ENCODE peak calls at places on chromosomes 3 and 15, in nine cellular contexts. One of them, this sample, is unnamed.

GRCh38 chr3:193798097-193798496 is 205.1 kb downstream of the OPA1 start:
- DNase-seq in HFF-Myc: no peak
- DNase-seq in LoVo: no peak
- DNase-seq in AG08396: no peak
- DNase-seq in heart left ventricle: no peak
- DNase-seq in colonic mucosa: no peak
- DNase-seq in pons: no peak
- DNase-seq in K562: no peak
- DNase-seq in mesenchymal stem cell: no peak
- DNase-seq in this sample: no peak

GRCh38 chr15:63945838-63946298 is 100.4 kb downstream of the DAPK2 start:
- DNase-seq in HFF-Myc: no peak
- DNase-seq in LoVo: peak; percentile 7
- DNase-seq in AG08396: no peak
- DNase-seq in heart left ventricle: no peak
- DNase-seq in colonic mucosa: peak; percentile 22
- DNase-seq in pons: no peak
- DNase-seq in K562: no peak
- DNase-seq in mesenchymal stem cell: no peak
- DNase-seq in this sample: no peak

GRCh38 chr3:171317133-171317532 is 143.1 kb downstream of the TNIK start:
- DNase-seq in HFF-Myc: no peak
- DNase-seq in LoVo: no peak
- DNase-seq in AG08396: no peak
- DNase-seq in heart left ventricle: peak; percentile 83
- DNase-seq in colonic mucosa: no peak
- DNase-seq in pons: peak; percentile 53
- DNase-seq in K562: peak; percentile 56
- DNase-seq in mesenchymal stem cell: no peak
- DNase-seq in this sample: no peak

GRCh38 chr15:85780586-85780985 is 14.1 kb downstream of the KLHL25 start:
- DNase-seq in HFF-Myc: no peak
- DNase-seq in LoVo: no peak
- DNase-seq in AG08396: no peak
- DNase-seq in heart left ventricle: no peak
- DNase-seq in colonic mucosa: no peak
- DNase-seq in pons: no peak
- DNase-seq in K562: no peak
- DNase-seq in mesenchymal stem cell: no peak
- DNase-seq in this sample: no peak

GRCh38 chr15:44836094-44836493 is 99.8 kb downstream of the TRIM69 start:
- DNase-seq in HFF-Myc: no peak
- DNase-seq in LoVo: peak; percentile 38
- DNase-seq in AG08396: no peak
- DNase-seq in heart left ventricle: no peak
- DNase-seq in colonic mucosa: no peak
- DNase-seq in pons: no peak
- DNase-seq in K562: no peak
- DNase-seq in mesenchymal stem cell: no peak
- DNase-seq in this sample: no peak

GRCh38 chr15:74789741-74790079 is 7.8 kb downstream of the CSK start:
- DNase-seq in HFF-Myc: no peak
- DNase-seq in LoVo: no peak
- DNase-seq in AG08396: no peak
- DNase-seq in heart left ventricle: no peak
- DNase-seq in colonic mucosa: no peak
- DNase-seq in pons: no peak
- DNase-seq in K562: no peak
- DNase-seq in mesenchymal stem cell: no peak
- DNase-seq in this sample: no peak

GRCh38 chr15:43285609-43286037 is 18.9 kb upstream of the TGM5 start:
- DNase-seq in HFF-Myc: peak; percentile 50
- DNase-seq in LoVo: peak; percentile 80
- DNase-seq in AG08396: peak; percentile 71
- DNase-seq in heart left ventricle: no peak
- DNase-seq in colonic mucosa: peak; percentile 45
- DNase-seq in pons: peak; percentile 74
- DNase-seq in K562: peak; percentile 69
- DNase-seq in mesenchymal stem cell: peak; percentile 77
- DNase-seq in this sample: peak; percentile 52

GRCh38 chr3:81735334-81735733 is 26.1 kb downstream of the GBE1 start:
- DNase-seq in HFF-Myc: no peak
- DNase-seq in LoVo: no peak
- DNase-seq in AG08396: no peak
- DNase-seq in heart left ventricle: no peak
- DNase-seq in colonic mucosa: no peak
- DNase-seq in pons: no peak
- DNase-seq in K562: no peak
- DNase-seq in mesenchymal stem cell: no peak
- DNase-seq in this sample: no peak

GRCh38 chr3:94259291-94259690 is 196.4 kb downstream of the NSUN3 start:
- DNase-seq in HFF-Myc: no peak
- DNase-seq in LoVo: no peak
- DNase-seq in AG08396: no peak
- DNase-seq in heart left ventricle: no peak
- DNase-seq in colonic mucosa: no peak
- DNase-seq in pons: no peak
- DNase-seq in K562: no peak
- DNase-seq in mesenchymal stem cell: no peak
- DNase-seq in this sample: no peak

GRCh38 chr3:63948995-63949394 is 36.8 kb upstream of the SCAANT1 start:
- DNase-seq in HFF-Myc: no peak
- DNase-seq in LoVo: no peak
- DNase-seq in AG08396: peak; percentile 26
- DNase-seq in heart left ventricle: no peak
- DNase-seq in colonic mucosa: no peak
- DNase-seq in pons: no peak
- DNase-seq in K562: no peak
- DNase-seq in mesenchymal stem cell: peak; percentile 87
- DNase-seq in this sample: no peak

GRCh38 chr15:29040367-29040745 is 154.6 kb downstream of the APBA2 start:
- DNase-seq in HFF-Myc: no peak
- DNase-seq in LoVo: no peak
- DNase-seq in AG08396: no peak
- DNase-seq in heart left ventricle: no peak
- DNase-seq in colonic mucosa: peak; percentile 22
- DNase-seq in pons: no peak
- DNase-seq in K562: no peak
- DNase-seq in mesenchymal stem cell: no peak
- DNase-seq in this sample: no peak

GRCh38 chr3:184766555-184767261 is 45.3 kb upstream of the VPS8 start:
- DNase-seq in HFF-Myc: peak; percentile 56
- DNase-seq in LoVo: peak; percentile 83
- DNase-seq in AG08396: no peak
- DNase-seq in heart left ventricle: no peak
- DNase-seq in colonic mucosa: no peak
- DNase-seq in pons: no peak
- DNase-seq in K562: peak; percentile 69
- DNase-seq in mesenchymal stem cell: peak; percentile 71
- DNase-seq in this sample: no peak

GRCh38 chr3:132014105-132014504 is 20.7 kb downstream of the CPNE4 start:
- DNase-seq in HFF-Myc: no peak
- DNase-seq in LoVo: no peak
- DNase-seq in AG08396: no peak
- DNase-seq in heart left ventricle: no peak
- DNase-seq in colonic mucosa: no peak
- DNase-seq in pons: no peak
- DNase-seq in K562: no peak
- DNase-seq in mesenchymal stem cell: no peak
- DNase-seq in this sample: no peak

GRCh38 chr15:98728811-98729160 is 80.4 kb downstream of the IGF1R start:
- DNase-seq in HFF-Myc: no peak
- DNase-seq in LoVo: no peak
- DNase-seq in AG08396: no peak
- DNase-seq in heart left ventricle: no peak
- DNase-seq in colonic mucosa: no peak
- DNase-seq in pons: no peak
- DNase-seq in K562: no peak
- DNase-seq in mesenchymal stem cell: no peak
- DNase-seq in this sample: no peak

GRCh38 chr15:94367726-94368535 is 136.6 kb downstream of the MCTP2 start:
- DNase-seq in HFF-Myc: no peak
- DNase-seq in LoVo: no peak
- DNase-seq in AG08396: no peak
- DNase-seq in heart left ventricle: no peak
- DNase-seq in colonic mucosa: no peak
- DNase-seq in pons: no peak
- DNase-seq in K562: no peak
- DNase-seq in mesenchymal stem cell: no peak
- DNase-seq in this sample: no peak

GRCh38 chr3:188979669-188980311 is 192.0 kb upstream of the TPRG1 start:
- DNase-seq in HFF-Myc: no peak
- DNase-seq in LoVo: no peak
- DNase-seq in AG08396: no peak
- DNase-seq in heart left ventricle: no peak
- DNase-seq in colonic mucosa: no peak
- DNase-seq in pons: no peak
- DNase-seq in K562: no peak
- DNase-seq in mesenchymal stem cell: no peak
- DNase-seq in this sample: no peak

GRCh38 chr3:115040673-115041286 is 106.3 kb downstream of the ZBTB20 start:
- DNase-seq in HFF-Myc: peak; percentile 10
- DNase-seq in LoVo: peak; percentile 8
- DNase-seq in AG08396: peak; percentile 30
- DNase-seq in heart left ventricle: no peak
- DNase-seq in colonic mucosa: peak; percentile 27
- DNase-seq in pons: peak; percentile 52
- DNase-seq in K562: no peak
- DNase-seq in mesenchymal stem cell: peak; percentile 43
- DNase-seq in this sample: peak; percentile 59

GRCh38 chr3:171199473-171199829 is 172.9 kb upstream of the SLC2A2 start:
- DNase-seq in HFF-Myc: no peak
- DNase-seq in LoVo: no peak
- DNase-seq in AG08396: no peak
- DNase-seq in heart left ventricle: no peak
- DNase-seq in colonic mucosa: no peak
- DNase-seq in pons: no peak
- DNase-seq in K562: no peak
- DNase-seq in mesenchymal stem cell: no peak
- DNase-seq in this sample: no peak

GRCh38 chr3:36804295-36805055 is 40.1 kb upstream of the DCLK3 start:
- DNase-seq in HFF-Myc: no peak
- DNase-seq in LoVo: no peak
- DNase-seq in AG08396: no peak
- DNase-seq in heart left ventricle: no peak
- DNase-seq in colonic mucosa: no peak
- DNase-seq in pons: no peak
- DNase-seq in K562: no peak
- DNase-seq in mesenchymal stem cell: no peak
- DNase-seq in this sample: no peak

GRCh38 chr3:11734-12133 is 184.8 kb upstream of the CHL1 start:
- DNase-seq in HFF-Myc: no peak
- DNase-seq in LoVo: no peak
- DNase-seq in AG08396: no peak
- DNase-seq in heart left ventricle: peak; percentile 20
- DNase-seq in colonic mucosa: no peak
- DNase-seq in pons: no peak
- DNase-seq in K562: no peak
- DNase-seq in mesenchymal stem cell: peak; percentile 12
- DNase-seq in this sample: no peak

GRCh38 chr3:186882881-186883685 is 40.6 kb downstream of the ADIPOQ start:
- DNase-seq in HFF-Myc: peak; percentile 67
- DNase-seq in LoVo: peak; percentile 26
- DNase-seq in AG08396: peak; percentile 43
- DNase-seq in heart left ventricle: no peak
- DNase-seq in colonic mucosa: no peak
- DNase-seq in pons: no peak
- DNase-seq in K562: peak; percentile 47
- DNase-seq in mesenchymal stem cell: peak; percentile 85
- DNase-seq in this sample: no peak

GRCh38 chr15:66126057-66126855 is 127.3 kb downstream of the MEGF11 start:
- DNase-seq in HFF-Myc: no peak
- DNase-seq in LoVo: no peak
- DNase-seq in AG08396: no peak
- DNase-seq in heart left ventricle: no peak
- DNase-seq in colonic mucosa: no peak
- DNase-seq in pons: no peak
- DNase-seq in K562: no peak
- DNase-seq in mesenchymal stem cell: no peak
- DNase-seq in this sample: no peak

GRCh38 chr3:126315916-126316514 is 41.2 kb downstream of the KLF15 start:
- DNase-seq in HFF-Myc: no peak
- DNase-seq in LoVo: no peak
- DNase-seq in AG08396: peak; percentile 35
- DNase-seq in heart left ventricle: no peak
- DNase-seq in colonic mucosa: no peak
- DNase-seq in pons: no peak
- DNase-seq in K562: no peak
- DNase-seq in mesenchymal stem cell: no peak
- DNase-seq in this sample: no peak

GRCh38 chr15:99708563-99708962 is 24.7 kb downstream of the LYSMD4 start:
- DNase-seq in HFF-Myc: peak; percentile 81
- DNase-seq in LoVo: peak; percentile 83
- DNase-seq in AG08396: peak; percentile 88
- DNase-seq in heart left ventricle: peak; percentile 91
- DNase-seq in colonic mucosa: peak; percentile 72
- DNase-seq in pons: peak; percentile 51
- DNase-seq in K562: no peak
- DNase-seq in mesenchymal stem cell: peak; percentile 96
- DNase-seq in this sample: peak; percentile 46

GRCh38 chr3:175552929-175553328 is 693.8 kb downstream of the NAALADL2 start:
- DNase-seq in HFF-Myc: no peak
- DNase-seq in LoVo: no peak
- DNase-seq in AG08396: no peak
- DNase-seq in heart left ventricle: no peak
- DNase-seq in colonic mucosa: no peak
- DNase-seq in pons: no peak
- DNase-seq in K562: no peak
- DNase-seq in mesenchymal stem cell: no peak
- DNase-seq in this sample: no peak

GRCh38 chr3:128413413-128414205 is 53.1 kb downstream of the DNAJB8 start:
- DNase-seq in HFF-Myc: no peak
- DNase-seq in LoVo: no peak
- DNase-seq in AG08396: no peak
- DNase-seq in heart left ventricle: no peak
- DNase-seq in colonic mucosa: no peak
- DNase-seq in pons: no peak
- DNase-seq in K562: peak; percentile 57
- DNase-seq in mesenchymal stem cell: no peak
- DNase-seq in this sample: no peak

GRCh38 chr3:69541823-69542264 is 156.0 kb upstream of the FRMD4B start:
- DNase-seq in HFF-Myc: no peak
- DNase-seq in LoVo: no peak
- DNase-seq in AG08396: no peak
- DNase-seq in heart left ventricle: peak; percentile 40
- DNase-seq in colonic mucosa: no peak
- DNase-seq in pons: no peak
- DNase-seq in K562: no peak
- DNase-seq in mesenchymal stem cell: no peak
- DNase-seq in this sample: no peak

GRCh38 chr3:54572197-54572895 is 355.5 kb downstream of the LRTM1 start:
- DNase-seq in HFF-Myc: no peak
- DNase-seq in LoVo: no peak
- DNase-seq in AG08396: no peak
- DNase-seq in heart left ventricle: no peak
- DNase-seq in colonic mucosa: no peak
- DNase-seq in pons: no peak
- DNase-seq in K562: no peak
- DNase-seq in mesenchymal stem cell: no peak
- DNase-seq in this sample: no peak